ENCODE peak calls at places on chromosomes 16 and 17, in eight cellular contexts. One of them, this sample, is unnamed.

GRCh38 chr16:53910990-53911389 is 207.0 kb downstream of the FTO start:
- DNase-seq in fibroblast of the conjunctiva: no peak
- DNase-seq in left colon: no peak
- DNase-seq in left ventricle myocardium superior: no peak
- DNase-seq in naive thymus-derived CD4-positive, alpha-beta T cell: no peak
- DNase-seq in lower lobe of right lung: no peak
- DNase-seq in germinal center: no peak
- DNase-seq in NB4: no peak
- DNase-seq in this sample: no peak

GRCh38 chr17:13074026-13074425 is 56.2 kb upstream of the ELAC2 start:
- DNase-seq in naive thymus-derived CD4-positive, alpha-beta T cell: no peak
- DNase-seq in NB4: peak
- DNase-seq in fibroblast of the conjunctiva: peak
- DNase-seq in germinal center: no peak
- DNase-seq in left ventricle myocardium superior: no peak
- DNase-seq in left colon: no peak
- DNase-seq in lower lobe of right lung: no peak
- DNase-seq in this sample: no peak

GRCh38 chr17:83201206-83202001 is 122.0 kb downstream of the METRNL start:
- DNase-seq in naive thymus-derived CD4-positive, alpha-beta T cell: no peak
- DNase-seq in left colon: peak
- DNase-seq in NB4: peak
- DNase-seq in lower lobe of right lung: peak
- DNase-seq in left ventricle myocardium superior: peak
- DNase-seq in fibroblast of the conjunctiva: no peak
- DNase-seq in germinal center: no peak
- DNase-seq in this sample: no peak

GRCh38 chr17:38885728-38886642 is 16.1 kb downstream of the LASP1 start:
- DNase-seq in fibroblast of the conjunctiva: no peak
- DNase-seq in naive thymus-derived CD4-positive, alpha-beta T cell: no peak
- DNase-seq in germinal center: no peak
- DNase-seq in left colon: no peak
- DNase-seq in left ventricle myocardium superior: peak
- DNase-seq in NB4: no peak
- DNase-seq in lower lobe of right lung: no peak
- DNase-seq in this sample: no peak

GRCh38 chr17:17086585-17086984 is 44.3 kb downstream of the MPRIP start:
- DNase-seq in naive thymus-derived CD4-positive, alpha-beta T cell: no peak
- DNase-seq in left colon: peak
- DNase-seq in germinal center: no peak
- DNase-seq in lower lobe of right lung: no peak
- DNase-seq in fibroblast of the conjunctiva: no peak
- DNase-seq in NB4: no peak
- DNase-seq in left ventricle myocardium superior: no peak
- DNase-seq in this sample: no peak

GRCh38 chr16:78709137-78709871 is 609.9 kb downstream of the WWOX start:
- DNase-seq in left colon: no peak
- DNase-seq in germinal center: no peak
- DNase-seq in fibroblast of the conjunctiva: no peak
- DNase-seq in NB4: no peak
- DNase-seq in lower lobe of right lung: no peak
- DNase-seq in left ventricle myocardium superior: no peak
- DNase-seq in naive thymus-derived CD4-positive, alpha-beta T cell: no peak
- DNase-seq in this sample: no peak

GRCh38 chr17:42132941-42133340 is 10.3 kb downstream of the HSPB9 start:
- DNase-seq in left colon: peak
- DNase-seq in NB4: peak
- DNase-seq in lower lobe of right lung: peak
- DNase-seq in fibroblast of the conjunctiva: no peak
- DNase-seq in germinal center: no peak
- DNase-seq in naive thymus-derived CD4-positive, alpha-beta T cell: no peak
- DNase-seq in left ventricle myocardium superior: peak
- DNase-seq in this sample: no peak

GRCh38 chr16:50279142-50279865 is 13.0 kb downstream of the ADCY7 start:
- DNase-seq in left ventricle myocardium superior: peak
- DNase-seq in germinal center: no peak
- DNase-seq in NB4: peak
- DNase-seq in naive thymus-derived CD4-positive, alpha-beta T cell: no peak
- DNase-seq in fibroblast of the conjunctiva: no peak
- DNase-seq in lower lobe of right lung: peak
- DNase-seq in left colon: peak
- DNase-seq in this sample: no peak

GRCh38 chr16:15907863-15908478 is 19.6 kb upstream of the CEP20 start:
- DNase-seq in left colon: no peak
- DNase-seq in left ventricle myocardium superior: no peak
- DNase-seq in NB4: peak
- DNase-seq in germinal center: peak
- DNase-seq in naive thymus-derived CD4-positive, alpha-beta T cell: peak
- DNase-seq in lower lobe of right lung: no peak
- DNase-seq in fibroblast of the conjunctiva: no peak
- DNase-seq in this sample: no peak

GRCh38 chr17:55237268-55237667 is 27.5 kb upstream of the HLF start:
- DNase-seq in fibroblast of the conjunctiva: no peak
- DNase-seq in left ventricle myocardium superior: no peak
- DNase-seq in naive thymus-derived CD4-positive, alpha-beta T cell: peak
- DNase-seq in left colon: no peak
- DNase-seq in lower lobe of right lung: no peak
- DNase-seq in germinal center: peak
- DNase-seq in NB4: no peak
- DNase-seq in this sample: no peak

GRCh38 chr16:86048882-86049585 is 150.1 kb downstream of the IRF8 start:
- DNase-seq in left colon: peak
- DNase-seq in NB4: no peak
- DNase-seq in lower lobe of right lung: no peak
- DNase-seq in naive thymus-derived CD4-positive, alpha-beta T cell: no peak
- DNase-seq in left ventricle myocardium superior: no peak
- DNase-seq in germinal center: no peak
- DNase-seq in fibroblast of the conjunctiva: no peak
- DNase-seq in this sample: no peak

GRCh38 chr16:23801387-23801786 is 34.4 kb upstream of the PRKCB start:
- DNase-seq in left ventricle myocardium superior: peak
- DNase-seq in left colon: peak
- DNase-seq in fibroblast of the conjunctiva: peak
- DNase-seq in NB4: peak
- DNase-seq in lower lobe of right lung: peak
- DNase-seq in naive thymus-derived CD4-positive, alpha-beta T cell: peak
- DNase-seq in germinal center: peak
- DNase-seq in this sample: peak

GRCh38 chr16:2160915-2161551 is 5.5 kb downstream of the TRAF7 start:
- DNase-seq in naive thymus-derived CD4-positive, alpha-beta T cell: no peak
- DNase-seq in NB4: no peak
- DNase-seq in lower lobe of right lung: no peak
- DNase-seq in left colon: peak
- DNase-seq in germinal center: no peak
- DNase-seq in fibroblast of the conjunctiva: peak
- DNase-seq in left ventricle myocardium superior: peak
- DNase-seq in this sample: no peak

GRCh38 chr16:2096853-2097620 is 38.7 kb downstream of the PKD1 start:
- DNase-seq in lower lobe of right lung: no peak
- DNase-seq in left ventricle myocardium superior: no peak
- DNase-seq in fibroblast of the conjunctiva: no peak
- DNase-seq in germinal center: no peak
- DNase-seq in naive thymus-derived CD4-positive, alpha-beta T cell: no peak
- DNase-seq in left colon: no peak
- DNase-seq in NB4: no peak
- DNase-seq in this sample: no peak

GRCh38 chr17:43779145-43780125 is 658 bp upstream of the DUSP3 start:
- DNase-seq in fibroblast of the conjunctiva: no peak
- DNase-seq in left ventricle myocardium superior: no peak
- DNase-seq in germinal center: no peak
- DNase-seq in lower lobe of right lung: no peak
- DNase-seq in NB4: peak
- DNase-seq in naive thymus-derived CD4-positive, alpha-beta T cell: no peak
- DNase-seq in left colon: peak
- DNase-seq in this sample: no peak

GRCh38 chr17:48752399-48753288 is 24.1 kb upstream of the HOXB13 start:
- DNase-seq in naive thymus-derived CD4-positive, alpha-beta T cell: no peak
- DNase-seq in NB4: no peak
- DNase-seq in lower lobe of right lung: no peak
- DNase-seq in germinal center: no peak
- DNase-seq in left colon: no peak
- DNase-seq in left ventricle myocardium superior: no peak
- DNase-seq in fibroblast of the conjunctiva: no peak
- DNase-seq in this sample: no peak

GRCh38 chr16:1374418-1375297 is 22.9 kb downstream of the GNPTG start:
- DNase-seq in lower lobe of right lung: no peak
- DNase-seq in left ventricle myocardium superior: no peak
- DNase-seq in NB4: peak
- DNase-seq in germinal center: no peak
- DNase-seq in naive thymus-derived CD4-positive, alpha-beta T cell: no peak
- DNase-seq in left colon: no peak
- DNase-seq in fibroblast of the conjunctiva: no peak
- DNase-seq in this sample: no peak

GRCh38 chr16:50354629-50355456 is 13.9 kb downstream of the BRD7 start:
- DNase-seq in germinal center: peak
- DNase-seq in naive thymus-derived CD4-positive, alpha-beta T cell: peak
- DNase-seq in fibroblast of the conjunctiva: no peak
- DNase-seq in NB4: peak
- DNase-seq in left ventricle myocardium superior: no peak
- DNase-seq in lower lobe of right lung: no peak
- DNase-seq in left colon: no peak
- DNase-seq in this sample: no peak

GRCh38 chr17:33039874-33040273 is 48.2 kb downstream of the SPACA3 start:
- DNase-seq in naive thymus-derived CD4-positive, alpha-beta T cell: no peak
- DNase-seq in fibroblast of the conjunctiva: peak
- DNase-seq in left colon: no peak
- DNase-seq in left ventricle myocardium superior: no peak
- DNase-seq in lower lobe of right lung: no peak
- DNase-seq in NB4: no peak
- DNase-seq in germinal center: no peak
- DNase-seq in this sample: no peak

GRCh38 chr16:72203401-72203800 is 31.4 kb upstream of the PMFBP1 start:
- DNase-seq in lower lobe of right lung: no peak
- DNase-seq in left colon: no peak
- DNase-seq in left ventricle myocardium superior: no peak
- DNase-seq in fibroblast of the conjunctiva: no peak
- DNase-seq in germinal center: peak
- DNase-seq in naive thymus-derived CD4-positive, alpha-beta T cell: no peak
- DNase-seq in NB4: peak
- DNase-seq in this sample: no peak

GRCh38 chr16:49788936-49789335 is 67.0 kb downstream of the ZNF423 start:
- DNase-seq in naive thymus-derived CD4-positive, alpha-beta T cell: no peak
- DNase-seq in lower lobe of right lung: no peak
- DNase-seq in left colon: no peak
- DNase-seq in germinal center: no peak
- DNase-seq in left ventricle myocardium superior: no peak
- DNase-seq in fibroblast of the conjunctiva: no peak
- DNase-seq in NB4: no peak
- DNase-seq in this sample: no peak

GRCh38 chr17:70074236-70074830 is 692 bp upstream of the KCNJ16 start:
- DNase-seq in fibroblast of the conjunctiva: no peak
- DNase-seq in left colon: no peak
- DNase-seq in germinal center: no peak
- DNase-seq in naive thymus-derived CD4-positive, alpha-beta T cell: no peak
- DNase-seq in NB4: no peak
- DNase-seq in lower lobe of right lung: no peak
- DNase-seq in left ventricle myocardium superior: no peak
- DNase-seq in this sample: no peak

GRCh38 chr17:53516643-53517042 is 306.1 kb upstream of the KIF2B start:
- DNase-seq in fibroblast of the conjunctiva: no peak
- DNase-seq in left colon: no peak
- DNase-seq in lower lobe of right lung: no peak
- DNase-seq in germinal center: no peak
- DNase-seq in naive thymus-derived CD4-positive, alpha-beta T cell: no peak
- DNase-seq in left ventricle myocardium superior: no peak
- DNase-seq in NB4: no peak
- DNase-seq in this sample: no peak

GRCh38 chr16:31284926-31285325 is 25.2 kb downstream of the ITGAM start:
- DNase-seq in fibroblast of the conjunctiva: no peak
- DNase-seq in naive thymus-derived CD4-positive, alpha-beta T cell: no peak
- DNase-seq in left colon: no peak
- DNase-seq in NB4: no peak
- DNase-seq in left ventricle myocardium superior: no peak
- DNase-seq in lower lobe of right lung: no peak
- DNase-seq in germinal center: no peak
- DNase-seq in this sample: no peak

GRCh38 chr17:48294193-48294909 is 135.7 kb downstream of the SKAP1 start:
- DNase-seq in naive thymus-derived CD4-positive, alpha-beta T cell: no peak
- DNase-seq in fibroblast of the conjunctiva: no peak
- DNase-seq in left ventricle myocardium superior: no peak
- DNase-seq in lower lobe of right lung: no peak
- DNase-seq in left colon: no peak
- DNase-seq in NB4: no peak
- DNase-seq in germinal center: no peak
- DNase-seq in this sample: no peak

GRCh38 chr17:69406906-69407305 is 7.6 kb upstream of the MAP2K6 start:
- DNase-seq in left ventricle myocardium superior: no peak
- DNase-seq in lower lobe of right lung: no peak
- DNase-seq in NB4: no peak
- DNase-seq in fibroblast of the conjunctiva: no peak
- DNase-seq in naive thymus-derived CD4-positive, alpha-beta T cell: no peak
- DNase-seq in germinal center: no peak
- DNase-seq in left colon: no peak
- DNase-seq in this sample: no peak